ENCODE peak calls at places on chromosome 17, in six cellular contexts. P, M, S, O, Q and C are unnamed samples.

GRCh38 chr17:82037113-82037888 is at the start of gene DCXR:
- DNase-seq in P (peak), M (peak), S (peak), O (peak), Q (peak), C (peak)

GRCh38 chr17:31740611-31741082 is 118.4 kb downstream of the COPRS start:
- DNase-seq in P (no peak), M (no peak), S (no peak), O (peak), Q (peak), C (peak)

GRCh38 chr17:7133916-7134315 is 19.3 kb upstream of the ASGR2 start:
- DNase-seq in P (no peak), M (no peak), S (no peak), O (no peak), Q (no peak), C (no peak)

GRCh38 chr17:50272711-50273653 is 1.3 kb upstream of the TMEM92 start:
- DNase-seq in P (peak), M (peak), S (peak), O (peak), Q (peak), C (peak)

GRCh38 chr17:75809631-75810111 is 25.1 kb downstream of the UNK start:
- DNase-seq in P (no peak), M (no peak), S (no peak), O (no peak), Q (no peak), C (no peak)

GRCh38 chr17:19573075-19573474 is 39.4 kb downstream of the SLC47A1 start:
- DNase-seq in P (no peak), M (no peak), S (no peak), O (no peak), Q (no peak), C (peak)

GRCh38 chr17:1144139-1144538 is 35.6 kb downstream of the ABR start:
- DNase-seq in P (no peak), M (no peak), S (no peak), O (no peak), Q (no peak), C (no peak)

GRCh38 chr17:7219812-7220592 is at the start of the genes ACADVL and DLG4:
- DNase-seq in P (peak), M (peak), S (peak), O (peak), Q (peak), C (peak)

GRCh38 chr17:43779145-43780125 is 658 bp upstream of the DUSP3 start:
- DNase-seq in P (no peak), M (peak), S (peak), O (no peak), Q (peak), C (no peak)

GRCh38 chr17:2796164-2797140 is at the start of gene RAP1GAP2:
- DNase-seq in P (no peak), M (peak), S (no peak), O (no peak), Q (no peak), C (no peak)